ENCODE peak calls at places on chromosomes 16 and 17, in five cellular contexts. One of them, this sample, is unnamed.

GRCh38 chr16:3101018-3101840 is 2.1 kb upstream of the ZSCAN10 start:
- DNase-seq in hepatocyte: peak
- DNase-seq in cardiac muscle cell: peak
- DNase-seq in heart left ventricle: no peak
- DNase-seq in AG04450: no peak
- DNase-seq in this sample: peak

GRCh38 chr16:73771676-73772075 is 524.9 kb upstream of the PSMD7 start:
- DNase-seq in hepatocyte: no peak
- DNase-seq in cardiac muscle cell: no peak
- DNase-seq in heart left ventricle: no peak
- DNase-seq in AG04450: no peak
- DNase-seq in this sample: no peak

GRCh38 chr17:32502710-32503109 is 15.9 kb downstream of the CDK5R1 start:
- DNase-seq in hepatocyte: no peak
- DNase-seq in cardiac muscle cell: no peak
- DNase-seq in heart left ventricle: no peak
- DNase-seq in AG04450: no peak
- DNase-seq in this sample: no peak

GRCh38 chr17:82219753-82220709 is 7.4 kb upstream of the CCDC57 start:
- DNase-seq in hepatocyte: no peak
- DNase-seq in cardiac muscle cell: no peak
- DNase-seq in heart left ventricle: peak
- DNase-seq in AG04450: no peak
- DNase-seq in this sample: no peak

GRCh38 chr17:73787721-73788051 is 143.4 kb upstream of the SDK2 start:
- DNase-seq in hepatocyte: no peak
- DNase-seq in cardiac muscle cell: peak
- DNase-seq in heart left ventricle: no peak
- DNase-seq in AG04450: no peak
- DNase-seq in this sample: peak

GRCh38 chr17:42675984-42676423 is 790 bp downstream of the PLEKHH3 start:
- DNase-seq in hepatocyte: peak
- DNase-seq in cardiac muscle cell: peak
- DNase-seq in heart left ventricle: peak
- DNase-seq in AG04450: no peak
- DNase-seq in this sample: peak

GRCh38 chr16:50165473-50165872 is 12.4 kb downstream of the TENT4B start:
- DNase-seq in hepatocyte: no peak
- DNase-seq in cardiac muscle cell: no peak
- DNase-seq in heart left ventricle: no peak
- DNase-seq in AG04450: no peak
- DNase-seq in this sample: no peak

GRCh38 chr17:62064791-62065563 is at the start of gene MED13:
- DNase-seq in hepatocyte: peak
- DNase-seq in cardiac muscle cell: peak
- DNase-seq in heart left ventricle: peak
- DNase-seq in AG04450: no peak
- DNase-seq in this sample: peak

GRCh38 chr17:8798176-8799000 is 777 bp downstream of the MFSD6L start:
- DNase-seq in hepatocyte: no peak
- DNase-seq in cardiac muscle cell: no peak
- DNase-seq in heart left ventricle: no peak
- DNase-seq in AG04450: no peak
- DNase-seq in this sample: no peak

GRCh38 chr17:2266045-2266864 is 37.3 kb downstream of the SMG6 start:
- DNase-seq in hepatocyte: no peak
- DNase-seq in cardiac muscle cell: no peak
- DNase-seq in heart left ventricle: no peak
- DNase-seq in AG04450: no peak
- DNase-seq in this sample: no peak

GRCh38 chr16:15487336-15488284 is 53.2 kb downstream of the BMERB1 start:
- DNase-seq in hepatocyte: no peak
- DNase-seq in cardiac muscle cell: no peak
- DNase-seq in heart left ventricle: no peak
- DNase-seq in AG04450: no peak
- DNase-seq in this sample: no peak

DNA sequence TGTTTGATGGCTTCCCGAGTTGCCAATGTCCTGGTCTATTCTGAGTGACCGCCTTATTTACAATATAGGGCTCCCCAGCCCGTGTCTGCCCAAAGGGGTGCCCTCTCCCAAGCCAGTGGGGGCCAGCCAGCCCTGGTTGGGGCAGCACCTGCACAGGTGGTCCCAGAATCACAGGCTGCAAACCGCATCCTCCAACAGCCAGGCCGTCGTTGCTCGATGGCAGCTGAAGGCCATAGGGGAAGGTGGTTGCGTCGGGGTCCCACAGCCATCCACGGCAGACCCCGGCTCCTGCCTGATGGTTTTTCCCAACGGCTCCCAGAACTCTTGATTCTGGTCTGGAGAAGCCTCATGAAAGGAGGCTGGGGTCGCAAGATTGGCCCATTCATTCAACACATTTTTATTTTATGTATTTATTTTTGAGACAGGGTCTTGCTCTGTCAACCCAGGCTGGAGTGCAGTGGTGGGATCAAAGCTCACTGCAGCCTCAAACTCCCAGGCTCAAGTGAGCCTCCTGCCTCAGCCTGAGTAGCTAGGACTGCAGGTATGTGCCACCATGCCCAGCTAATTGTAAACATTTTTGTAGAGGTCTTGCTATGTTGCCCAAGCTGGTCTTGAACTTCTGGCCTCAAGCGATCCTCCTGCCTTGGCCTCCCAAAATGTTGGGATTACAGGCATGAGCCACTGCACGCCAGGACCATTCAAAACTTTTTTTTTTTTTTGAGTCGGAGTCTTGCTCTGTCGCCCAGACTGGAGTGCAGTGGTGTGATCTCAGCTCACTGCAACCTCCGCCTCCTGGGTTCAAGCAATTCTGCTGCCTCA is 79.0 kb upstream of the TOB1 start:
- DNase-seq in hepatocyte: no peak
- DNase-seq in cardiac muscle cell: no peak
- DNase-seq in heart left ventricle: no peak
- DNase-seq in AG04450: no peak
- DNase-seq in this sample: peak
- H3K27ac ChIP-seq in hepatocyte: peak
- H3K27ac ChIP-seq in cardiac muscle cell: peak
- H3K27ac ChIP-seq in heart left ventricle: peak
- H3K27ac ChIP-seq in AG04450: no peak
- H3K27ac ChIP-seq in this sample: peak

DNA sequence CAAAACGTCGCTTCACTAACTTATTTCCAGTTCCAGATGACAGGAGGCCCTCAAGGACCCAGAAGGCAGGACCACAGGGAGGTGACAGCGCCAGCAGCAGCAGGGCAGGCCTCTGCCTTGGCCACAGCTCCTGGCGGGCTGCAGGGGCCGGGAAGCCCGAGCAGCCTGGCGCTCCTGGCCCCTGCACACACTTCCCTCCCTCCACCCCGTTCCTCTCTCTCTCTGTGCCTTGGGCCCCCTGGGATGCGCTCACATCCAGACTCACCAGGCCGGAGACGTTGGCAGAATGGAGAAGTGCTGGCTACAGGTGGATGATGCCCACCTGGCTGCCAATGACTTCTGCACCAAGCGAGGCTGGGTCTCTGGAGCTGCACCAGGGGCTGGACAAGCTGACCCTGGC is 12.7 kb downstream of the ZNF594 start:
- DNase-seq in hepatocyte: no peak
- DNase-seq in cardiac muscle cell: no peak
- DNase-seq in heart left ventricle: no peak
- DNase-seq in AG04450: no peak
- DNase-seq in this sample: no peak
- H3K4me3 ChIP-seq in hepatocyte: no peak
- H3K4me3 ChIP-seq in cardiac muscle cell: no peak
- H3K4me3 ChIP-seq in heart left ventricle: no peak
- H3K4me3 ChIP-seq in AG04450: no peak
- H3K4me3 ChIP-seq in this sample: no peak

DNA sequence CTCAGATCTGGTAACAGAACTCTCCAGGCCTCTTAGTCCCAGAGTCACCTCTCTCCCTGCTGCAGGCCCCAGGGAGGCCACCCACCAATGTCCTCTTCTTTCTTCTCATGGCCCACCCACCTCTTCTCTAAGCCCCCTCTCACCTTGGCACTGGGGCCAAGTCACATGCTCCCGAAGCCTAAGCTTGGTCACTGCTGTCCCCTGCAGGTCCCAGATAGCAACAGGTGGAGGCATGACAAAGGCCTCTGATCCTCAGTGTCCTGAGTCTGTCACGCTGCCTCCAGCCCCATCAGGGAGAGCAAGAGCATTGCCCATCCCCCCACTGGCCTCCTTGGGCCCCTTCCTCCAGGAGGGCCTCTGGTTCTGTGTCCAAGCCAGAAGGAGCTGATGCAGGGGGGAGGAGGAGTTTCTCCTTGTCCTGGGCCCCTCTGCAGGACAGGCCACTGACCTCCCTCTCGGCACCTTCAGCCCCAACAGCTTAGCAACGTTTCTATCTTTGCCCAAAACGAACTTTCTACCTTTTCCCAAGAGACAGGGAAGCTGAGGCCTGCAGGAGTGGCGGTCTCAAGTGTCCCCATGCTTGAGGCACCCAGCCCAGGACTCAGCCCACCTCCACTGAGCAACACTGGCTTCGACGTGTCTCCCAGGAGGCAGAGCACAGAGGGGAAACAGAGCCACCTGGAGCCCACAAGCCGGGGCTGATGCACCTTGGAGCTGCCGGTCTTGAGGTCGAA is 8.6 kb downstream of the P2RX1 start:
- DNase-seq in hepatocyte: no peak
- DNase-seq in cardiac muscle cell: no peak
- DNase-seq in heart left ventricle: no peak
- DNase-seq in AG04450: no peak
- DNase-seq in this sample: peak
- TF ChIP-seq CTCF in hepatocyte: peak
- TF ChIP-seq CTCF in cardiac muscle cell: no peak
- TF ChIP-seq CTCF in heart left ventricle: peak
- TF ChIP-seq CTCF in AG04450: peak
- TF ChIP-seq CTCF in this sample: peak

GRCh38 chr17:50066995-50067394 is 11.1 kb downstream of the ITGA3 start:
- DNase-seq in hepatocyte: no peak
- DNase-seq in cardiac muscle cell: no peak
- DNase-seq in heart left ventricle: peak
- DNase-seq in AG04450: no peak
- DNase-seq in this sample: no peak
- H3K27ac ChIP-seq in hepatocyte: no peak
- H3K27ac ChIP-seq in cardiac muscle cell: no peak
- H3K27ac ChIP-seq in heart left ventricle: no peak
- H3K27ac ChIP-seq in AG04450: no peak
- H3K27ac ChIP-seq in this sample: no peak

GRCh38 chr17:68087851-68088250 is 52.3 kb downstream of the KPNA2 start:
- DNase-seq in hepatocyte: no peak
- DNase-seq in cardiac muscle cell: no peak
- DNase-seq in heart left ventricle: no peak
- DNase-seq in AG04450: no peak
- DNase-seq in this sample: no peak

GRCh38 chr17:68089881-68090280 is 54.3 kb downstream of the KPNA2 start:
- DNase-seq in hepatocyte: peak
- DNase-seq in cardiac muscle cell: no peak
- DNase-seq in heart left ventricle: no peak
- DNase-seq in AG04450: no peak
- DNase-seq in this sample: no peak

GRCh38 chr17:68080411-68081150 is 45.0 kb downstream of the KPNA2 start:
- DNase-seq in hepatocyte: no peak
- DNase-seq in cardiac muscle cell: no peak
- DNase-seq in heart left ventricle: no peak
- DNase-seq in AG04450: no peak
- DNase-seq in this sample: no peak

DNA sequence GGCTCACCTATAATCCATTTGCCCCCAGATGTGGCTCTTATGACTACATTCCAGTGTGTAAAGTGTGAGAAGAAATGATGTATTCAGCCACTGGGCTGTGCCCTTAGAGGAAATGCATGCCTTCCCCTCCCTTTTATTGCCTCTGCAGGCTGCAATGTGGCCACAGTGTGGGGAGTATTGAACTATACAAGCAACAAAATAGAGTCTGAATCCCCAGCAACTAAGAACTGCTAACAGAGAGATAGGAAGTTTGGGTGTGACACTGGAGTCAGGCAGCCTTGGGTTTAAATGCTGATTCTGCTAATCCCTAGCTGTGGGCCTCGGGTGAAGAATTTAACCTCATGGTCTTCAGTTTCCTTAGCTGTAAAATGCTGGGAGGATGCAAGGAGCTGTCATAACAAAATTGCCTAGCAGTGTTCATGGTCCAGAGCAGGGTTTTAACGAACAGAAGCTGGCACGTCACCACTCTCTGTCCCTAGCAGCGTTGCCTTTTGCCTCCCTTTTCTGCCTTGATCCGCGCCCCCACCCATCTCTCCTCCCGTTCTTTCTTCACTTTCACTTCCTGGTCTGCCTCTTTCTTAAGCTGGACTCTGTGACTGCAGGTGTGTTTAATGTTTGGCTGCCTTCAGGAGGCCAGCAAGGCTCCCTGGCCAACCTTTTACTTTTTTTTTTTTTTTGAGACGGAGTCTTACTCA is 50.4 kb downstream of the KPNA2 start:
- DNase-seq in hepatocyte: peak
- DNase-seq in cardiac muscle cell: no peak
- DNase-seq in heart left ventricle: no peak
- DNase-seq in AG04450: no peak
- DNase-seq in this sample: no peak
- H3K4me3 ChIP-seq in hepatocyte: no peak
- H3K4me3 ChIP-seq in cardiac muscle cell: no peak
- H3K4me3 ChIP-seq in heart left ventricle: no peak
- H3K4me3 ChIP-seq in AG04450: no peak
- H3K4me3 ChIP-seq in this sample: no peak

GRCh38 chr16:89557230-89557935 is 3.1 kb upstream of the RPL13 start:
- DNase-seq in hepatocyte: peak
- DNase-seq in cardiac muscle cell: peak
- DNase-seq in heart left ventricle: peak
- DNase-seq in AG04450: no peak
- DNase-seq in this sample: peak
- TF ChIP-seq CTCF in hepatocyte: peak
- TF ChIP-seq CTCF in cardiac muscle cell: peak
- TF ChIP-seq CTCF in heart left ventricle: peak
- TF ChIP-seq CTCF in AG04450: peak
- TF ChIP-seq CTCF in this sample: peak

DNA sequence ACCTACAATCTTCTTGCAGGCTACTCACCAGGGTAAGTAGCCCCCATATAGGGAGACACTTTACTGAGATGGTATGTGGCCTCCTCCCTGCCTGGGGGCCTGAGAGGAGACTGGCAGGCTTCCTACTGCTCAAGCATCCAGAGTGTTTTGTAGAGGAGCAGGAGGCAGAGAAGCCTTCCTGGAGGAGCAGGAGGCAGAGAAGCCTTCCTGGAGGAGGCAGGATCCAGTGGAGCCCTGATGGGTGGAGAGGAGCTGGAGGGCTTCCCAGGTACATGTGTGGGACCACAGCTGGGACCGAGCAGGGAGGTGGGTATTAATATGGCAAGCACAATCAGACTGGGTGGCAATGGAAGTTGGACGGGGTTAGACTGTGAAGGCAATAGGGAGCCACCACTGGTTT is 2.1 kb upstream of the ADGRG5 start:
- DNase-seq in hepatocyte: no peak
- DNase-seq in cardiac muscle cell: no peak
- DNase-seq in heart left ventricle: no peak
- DNase-seq in AG04450: no peak
- DNase-seq in this sample: no peak
- H3K27ac ChIP-seq in hepatocyte: no peak
- H3K27ac ChIP-seq in cardiac muscle cell: no peak
- H3K27ac ChIP-seq in heart left ventricle: no peak
- H3K27ac ChIP-seq in AG04450: no peak
- H3K27ac ChIP-seq in this sample: no peak

This sample was measured in WERI-Rb-1.